ENCODE peak calls at places on chromosomes 6 and 20, in five cellular contexts. One of them, this sample, is unnamed.

GRCh38 chr6:18302561-18303439 is 38.5 kb upstream of the DEK start:
- DNase-seq in suprapubic skin: no peak
- DNase-seq in A549: peak; percentile 19
- DNase-seq in tibial nerve: no peak
- DNase-seq in stomach: no peak
- DNase-seq in this sample: no peak

GRCh38 chr6:129345890-129346289 is 364.1 kb downstream of the ARHGAP18 start:
- DNase-seq in suprapubic skin: no peak
- DNase-seq in A549: no peak
- DNase-seq in tibial nerve: no peak
- DNase-seq in stomach: no peak
- DNase-seq in this sample: no peak

GRCh38 chr6:133567656-133568055 is 321.3 kb upstream of the TCF21 start:
- DNase-seq in suprapubic skin: no peak
- DNase-seq in A549: no peak
- DNase-seq in tibial nerve: no peak
- DNase-seq in stomach: no peak
- DNase-seq in this sample: no peak

GRCh38 chr6:154386848-154387717 is 30.5 kb upstream of the IPCEF1 start:
- DNase-seq in suprapubic skin: no peak
- DNase-seq in A549: peak; percentile 64
- DNase-seq in tibial nerve: no peak
- DNase-seq in stomach: no peak
- DNase-seq in this sample: no peak

GRCh38 chr6:154488802-154489437 is 21.6 kb downstream of the CNKSR3 start:
- DNase-seq in suprapubic skin: no peak
- DNase-seq in A549: no peak
- DNase-seq in tibial nerve: no peak
- DNase-seq in stomach: no peak
- DNase-seq in this sample: no peak

GRCh38 chr6:152296648-152297376 is 340.4 kb downstream of the SYNE1 start:
- DNase-seq in suprapubic skin: no peak
- DNase-seq in A549: no peak
- DNase-seq in tibial nerve: no peak
- DNase-seq in stomach: no peak
- DNase-seq in this sample: no peak

GRCh38 chr6:56040271-56040670 is 164.9 kb upstream of the BMP5 start:
- DNase-seq in suprapubic skin: no peak
- DNase-seq in A549: no peak
- DNase-seq in tibial nerve: no peak
- DNase-seq in stomach: no peak
- DNase-seq in this sample: no peak

GRCh38 chr6:34574647-34575293 is 18.6 kb upstream of the SPDEF start:
- DNase-seq in suprapubic skin: no peak
- DNase-seq in A549: no peak
- DNase-seq in tibial nerve: no peak
- DNase-seq in stomach: no peak
- DNase-seq in this sample: no peak

GRCh38 chr20:35743693-35744491 is 1.8 kb upstream of the RBM39 start:
- DNase-seq in suprapubic skin: no peak
- DNase-seq in A549: peak; percentile 54
- DNase-seq in tibial nerve: no peak
- DNase-seq in stomach: no peak
- DNase-seq in this sample: no peak

GRCh38 chr20:62449951-62450815 is 22.8 kb upstream of the RBBP8NL start:
- DNase-seq in suprapubic skin: no peak
- DNase-seq in A549: peak; percentile 29
- DNase-seq in tibial nerve: no peak
- DNase-seq in stomach: no peak
- DNase-seq in this sample: no peak

GRCh38 chr6:20866038-20866437 is 331.8 kb downstream of the CDKAL1 start:
- DNase-seq in suprapubic skin: no peak
- DNase-seq in A549: no peak
- DNase-seq in tibial nerve: no peak
- DNase-seq in stomach: no peak
- DNase-seq in this sample: no peak

DNA sequence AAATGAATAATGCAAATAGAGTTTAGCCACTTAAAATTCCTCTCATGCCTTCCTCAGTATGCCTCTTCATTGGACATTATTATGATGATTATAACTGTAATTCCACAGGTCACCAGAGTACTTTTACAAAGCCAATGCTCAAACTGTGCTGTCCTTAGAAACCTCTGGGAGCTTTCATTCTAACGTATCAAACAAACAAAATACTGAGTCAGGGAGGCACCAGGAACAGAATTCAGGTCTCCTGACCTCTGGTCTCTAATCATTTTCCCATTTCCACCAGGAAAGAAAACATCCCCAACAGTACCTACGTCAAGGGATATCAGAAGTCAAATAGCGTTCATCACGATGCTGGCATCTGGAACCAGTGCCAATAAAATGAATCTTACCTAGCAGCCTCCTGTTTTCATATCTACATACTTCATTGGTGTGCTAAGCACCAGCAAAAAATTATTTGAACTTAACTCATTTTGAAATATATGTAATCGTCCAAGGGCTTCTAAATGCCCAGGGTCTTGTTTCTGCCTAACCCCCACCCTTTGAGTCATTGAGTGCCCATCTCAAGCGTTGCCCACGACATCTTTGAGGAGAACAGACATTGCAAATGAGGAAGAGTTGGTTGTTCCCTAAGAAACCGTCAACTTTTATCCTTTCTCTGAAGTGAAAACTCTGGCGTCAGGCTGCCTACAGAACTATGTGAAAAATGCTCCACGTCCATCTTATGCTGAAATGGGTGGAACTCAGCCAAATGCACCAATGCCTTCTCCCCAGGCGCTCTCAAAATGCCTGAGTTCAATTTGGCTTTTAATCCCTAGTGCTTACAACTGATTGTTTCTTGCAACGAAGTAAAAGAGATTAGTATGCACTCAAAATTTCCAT is 37.8 kb downstream of the NEDD9 start:
- DNase-seq in suprapubic skin: no peak
- DNase-seq in A549: peak; percentile 97
- DNase-seq in tibial nerve: no peak
- DNase-seq in stomach: no peak
- DNase-seq in this sample: no peak
- H3K27ac ChIP-seq in suprapubic skin: peak overlapping the region; percentile 35
- H3K27ac ChIP-seq in A549: peak overlapping the region; percentile 94
- H3K27ac ChIP-seq in tibial nerve: peak overlapping the region; percentile 74
- H3K27ac ChIP-seq in stomach: peak overlapping the region; percentile 65
- H3K27ac ChIP-seq in this sample: peak overlapping the region; percentile 73

GRCh38 chr6:22544469-22544868 is 24.9 kb upstream of the HDGFL1 start:
- DNase-seq in suprapubic skin: no peak
- DNase-seq in A549: no peak
- DNase-seq in tibial nerve: no peak
- DNase-seq in stomach: no peak
- DNase-seq in this sample: no peak

DNA sequence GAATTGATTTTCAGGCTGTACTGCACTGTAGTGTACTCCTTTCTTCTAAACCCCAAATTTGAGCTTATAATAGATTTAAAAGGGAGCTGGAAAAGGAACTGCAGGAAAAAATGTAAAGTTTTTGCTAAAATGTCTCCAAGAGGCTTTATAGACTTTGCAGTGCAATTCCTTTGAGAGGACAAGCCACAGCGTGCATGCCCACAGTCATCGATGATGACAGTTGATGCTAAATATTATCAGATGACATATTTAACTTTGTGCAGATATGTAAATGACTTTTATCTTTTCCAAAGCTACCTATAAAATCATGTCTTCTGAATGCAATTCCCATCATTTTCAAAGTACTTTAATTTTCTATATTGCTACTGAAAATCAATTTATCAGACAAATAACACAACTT is 24.3 kb upstream of the HDGFL1 start:
- DNase-seq in suprapubic skin: no peak
- DNase-seq in A549: no peak
- DNase-seq in tibial nerve: no peak
- DNase-seq in stomach: no peak
- DNase-seq in this sample: no peak
- H3K9me3 ChIP-seq in suprapubic skin: no peaks in the 10 kb centered on the region
- H3K9me3 ChIP-seq in A549: no peaks in the 10 kb centered on the region
- H3K9me3 ChIP-seq in tibial nerve: no peaks in the 10 kb centered on the region
- H3K9me3 ChIP-seq in stomach: no peaks in the 10 kb centered on the region
- H3K9me3 ChIP-seq in this sample: no peaks in the 10 kb centered on the region

DNA sequence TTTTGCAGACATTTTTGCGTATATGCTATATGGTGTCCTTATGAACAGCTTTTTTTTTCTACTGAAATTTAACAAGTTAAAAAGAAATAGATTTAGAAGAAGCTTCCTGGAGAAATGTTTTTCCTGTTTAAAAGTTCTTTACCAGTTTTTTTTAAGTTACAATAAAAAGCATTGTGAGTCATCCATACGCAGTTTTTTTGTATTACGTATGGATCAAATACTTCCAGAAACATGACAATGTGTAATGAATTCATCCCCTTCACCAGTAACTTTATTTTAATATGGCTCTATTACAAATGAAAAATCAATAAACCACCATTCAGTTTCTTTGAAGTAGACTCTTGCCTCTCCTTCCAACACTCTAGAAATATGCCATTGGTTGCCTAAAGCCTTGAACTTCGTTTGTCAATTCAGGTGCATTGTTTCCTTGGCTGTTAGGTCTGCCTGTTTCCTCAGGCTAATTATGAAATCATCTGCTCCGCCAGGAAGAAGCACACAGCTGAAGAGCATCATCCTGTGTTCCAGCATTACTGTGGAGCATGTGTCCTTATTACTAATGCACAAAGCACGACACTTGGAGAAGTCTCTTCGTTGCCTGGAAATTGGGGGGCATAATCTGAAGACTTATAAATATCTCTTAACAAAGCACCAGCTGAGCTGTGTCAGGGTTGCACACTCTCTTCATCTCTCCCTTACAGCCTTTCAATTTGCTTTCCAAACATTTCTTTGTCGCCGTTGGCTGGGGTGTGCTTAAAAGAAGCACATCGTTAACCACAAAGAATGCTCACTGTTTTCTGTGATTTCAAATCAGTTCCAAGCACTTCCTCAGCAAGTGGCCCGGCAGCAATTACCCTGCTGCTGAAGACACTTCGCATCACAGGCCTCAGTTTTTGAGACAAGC is 9.6 kb downstream of the MOXD1 start:
- DNase-seq in suprapubic skin: no peak
- DNase-seq in A549: no peak
- DNase-seq in tibial nerve: no peak
- DNase-seq in stomach: no peak
- DNase-seq in this sample: no peak
- TF ChIP-seq EP300 in suprapubic skin: no peak
- TF ChIP-seq EP300 in A549: no peak
- TF ChIP-seq EP300 in tibial nerve: peak; percentile 22
- TF ChIP-seq EP300 in stomach: no peak
- TF ChIP-seq EP300 in this sample: no peak

DNA sequence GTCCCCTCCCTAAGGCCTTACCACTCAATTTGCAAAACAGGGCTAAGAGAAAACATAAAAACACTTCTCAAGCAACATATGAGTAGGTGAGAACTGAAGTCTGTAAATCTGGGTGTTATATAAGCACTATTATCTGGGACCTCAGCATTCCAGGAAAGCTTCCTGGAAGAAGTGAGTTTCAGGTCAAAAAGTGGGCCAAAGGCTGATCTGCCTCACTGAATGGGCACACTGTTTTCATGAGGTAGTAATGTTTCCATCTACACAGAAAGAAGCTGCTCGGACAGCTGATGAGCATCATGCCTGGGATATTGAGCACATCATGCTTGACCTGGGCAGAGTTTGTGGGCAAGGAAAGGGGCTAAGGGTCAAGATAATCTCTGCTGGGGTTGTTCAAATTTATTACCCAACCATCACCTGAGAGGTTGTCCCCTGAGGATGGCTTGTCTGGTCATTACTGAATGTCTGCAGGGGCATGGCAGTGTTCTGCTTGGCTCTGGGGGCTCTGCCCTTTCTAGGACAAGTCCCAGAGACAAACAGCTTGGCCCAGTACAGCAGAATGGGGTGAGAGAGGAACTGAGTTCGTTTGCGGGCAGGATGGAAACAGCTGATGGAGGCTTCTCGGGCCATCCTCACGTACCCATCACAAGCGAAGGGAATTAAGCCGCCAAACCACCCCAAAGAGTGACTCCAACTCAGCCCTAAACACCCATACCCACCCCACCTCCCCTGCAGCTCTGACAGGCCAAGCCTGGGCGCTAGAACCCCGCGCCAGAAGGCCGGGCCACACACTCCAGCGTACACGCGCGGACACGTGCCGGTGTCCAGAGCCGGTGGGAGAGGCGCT is 1.2 kb upstream of the SYNJ2 start:
- DNase-seq in suprapubic skin: no peak
- DNase-seq in A549: no peak
- DNase-seq in tibial nerve: no peak
- DNase-seq in stomach: no peak
- DNase-seq in this sample: peak; percentile 22
- H3K27ac ChIP-seq in suprapubic skin: peak overlapping the region; percentile 52
- H3K27ac ChIP-seq in A549: peak overlapping the region; percentile 89
- H3K27ac ChIP-seq in tibial nerve: peak overlapping the region; percentile 84
- H3K27ac ChIP-seq in stomach: peak overlapping the region; percentile 84
- H3K27ac ChIP-seq in this sample: no peak overlapping the region

GRCh38 chr6:121635355-121635754 is 199.9 kb downstream of the GJA1 start:
- DNase-seq in suprapubic skin: no peak
- DNase-seq in A549: no peak
- DNase-seq in tibial nerve: no peak
- DNase-seq in stomach: no peak
- DNase-seq in this sample: no peak
- H3K9me3 ChIP-seq in suprapubic skin: no peaks in the 10 kb centered on the region
- H3K9me3 ChIP-seq in A549: peaks cover 11% of the 10 kb centered on the region
- H3K9me3 ChIP-seq in tibial nerve: peaks cover 50% of the 10 kb centered on the region
- H3K9me3 ChIP-seq in stomach: peaks cover 52% of the 10 kb centered on the region
- H3K9me3 ChIP-seq in this sample: peaks cover 2% of the 10 kb centered on the region

GRCh38 chr20:31675828-31676533 is 38.3 kb downstream of the COX4I2 start:
- DNase-seq in suprapubic skin: no peak
- DNase-seq in A549: no peak
- DNase-seq in tibial nerve: no peak
- DNase-seq in stomach: no peak
- DNase-seq in this sample: no peak
- TF ChIP-seq EP300 in suprapubic skin: no peak
- TF ChIP-seq EP300 in A549: no peak
- TF ChIP-seq EP300 in tibial nerve: no peak
- TF ChIP-seq EP300 in stomach: no peak
- TF ChIP-seq EP300 in this sample: no peak

GRCh38 chr6:1226208-1227099 is 85.4 kb upstream of the FOXQ1 start:
- DNase-seq in suprapubic skin: no peak
- DNase-seq in A549: no peak
- DNase-seq in tibial nerve: no peak
- DNase-seq in stomach: no peak
- DNase-seq in this sample: peak; percentile 39
- H3K27ac ChIP-seq in suprapubic skin: no peak overlapping the region
- H3K27ac ChIP-seq in A549: no peak overlapping the region
- H3K27ac ChIP-seq in tibial nerve: no peak overlapping the region
- H3K27ac ChIP-seq in stomach: no peak overlapping the region
- H3K27ac ChIP-seq in this sample: no peak overlapping the region

This sample was measured in upper lobe of left lung.